ENCODE peak calls at places on chromosomes 16 and 17, in seven cellular contexts. F, M, Y, D, V, L and T are unnamed samples.

GRCh38 chr16:1005286-1005685 is 23.7 kb downstream of the SOX8 start:
- DNase-seq in F (no peak), M (no peak), Y (no peak), D (no peak), V (no peak), L (no peak), T (no peak)

GRCh38 chr17:60442271-60443201 is 20.2 kb downstream of the CHCT1 start:
- DNase-seq in F (no peak), M (no peak), Y (no peak), D (no peak), V (no peak), L (peak; percentile 46), T (no peak)

GRCh38 chr17:57221366-57222350 is 34.7 kb upstream of the MSI2 start:
- DNase-seq in F (no peak), M (no peak), Y (no peak), D (no peak), V (no peak), L (no peak), T (no peak)

GRCh38 chr17:31525801-31526549 is 134.5 kb downstream of the RAB11FIP4 start:
- DNase-seq in F (no peak), M (no peak), Y (no peak), D (no peak), V (no peak), L (no peak), T (no peak)

GRCh38 chr17:68775338-68775737 is 174.2 kb upstream of the FAM20A start:
- DNase-seq in F (no peak), M (no peak), Y (no peak), D (no peak), V (no peak), L (peak; percentile 71), T (no peak)

GRCh38 chr17:29049541-29050150 is 6.7 kb downstream of the PIPOX start:
- DNase-seq in F (no peak), M (no peak), Y (no peak), D (no peak), V (no peak), L (no peak), T (no peak)

GRCh38 chr16:87487361-87487924 is 5.4 kb downstream of the ZCCHC14 start:
- DNase-seq in F (peak; percentile 8), M (no peak), Y (peak; percentile 69), D (no peak), V (no peak), L (peak; percentile 30), T (peak; percentile 72)

GRCh38 chr16:55662641-55663040 is 6.9 kb downstream of the SLC6A2 start:
- DNase-seq in F (no peak), M (no peak), Y (no peak), D (no peak), V (no peak), L (no peak), T (no peak)

GRCh38 chr17:76968707-76969597 is 100.7 kb downstream of the MGAT5B start:
- DNase-seq in F (peak; percentile 69), M (no peak), Y (no peak), D (peak; percentile 18), V (peak; percentile 14), L (no peak), T (no peak)

GRCh38 chr17:27295945-27296344 is 2.0 kb downstream of the WSB1 start:
- DNase-seq in F (no peak), M (no peak), Y (no peak), D (no peak), V (no peak), L (no peak), T (no peak)

GRCh38 chr17:27294689-27295630 is 1.0 kb downstream of the WSB1 start:
- DNase-seq in F (peak; percentile 34), M (peak; percentile 64), Y (peak; percentile 24), D (peak; percentile 4), V (peak; percentile 17), L (peak; percentile 94), T (peak; percentile 83)

GRCh38 chr17:40325156-40326013 is 16.4 kb downstream of the RARA start:
- DNase-seq in F (no peak), M (no peak), Y (no peak), D (no peak), V (no peak), L (no peak), T (no peak)
- H3K4me3 ChIP-seq in F (no peak overlapping the region), M (no peak overlapping the region), Y (no peak overlapping the region), D (peak overlapping the region; percentile 51), V (peak overlapping the region; percentile 52), L (no peak overlapping the region), T (no peak overlapping the region)

GRCh38 chr16:49281843-49282642 is 405 bp upstream of the CBLN1 start:
- DNase-seq in F (no peak), M (peak; percentile 54), Y (no peak), D (no peak), V (no peak), L (peak; percentile 11), T (peak; percentile 56)
- H3K4me3 ChIP-seq in F (no peak overlapping the region), M (peak overlapping the region; percentile 42), Y (no peak overlapping the region), D (no peak overlapping the region), V (no peak overlapping the region), L (no peak overlapping the region), T (peak overlapping the region; percentile 29)

DNA sequence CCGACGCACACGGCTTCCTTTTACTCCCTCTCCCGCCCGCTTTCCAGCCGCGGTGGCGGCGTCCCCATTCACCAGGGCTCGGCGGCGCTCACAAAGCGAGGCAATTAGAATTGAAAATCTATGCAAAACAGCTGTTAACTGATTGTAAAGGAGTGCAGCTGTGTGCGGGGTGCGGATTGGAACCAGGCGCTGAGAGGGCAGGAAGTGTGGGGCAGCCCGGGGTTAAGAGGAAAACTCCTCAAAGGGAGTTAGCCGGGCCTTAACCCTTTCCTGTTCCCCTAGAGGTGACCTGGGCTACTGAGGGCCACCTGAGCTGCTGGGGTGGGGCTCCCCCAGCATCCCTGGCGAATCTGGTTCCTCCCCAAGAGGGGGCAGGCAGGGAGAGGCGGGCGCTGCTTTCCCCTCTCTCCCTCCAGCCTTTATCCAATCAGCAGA is 5.8 kb upstream of the GSE1 start:
- DNase-seq in F (no peak), M (no peak), Y (no peak), D (no peak), V (no peak), L (peak; percentile 58), T (no peak)
- H3K4me3 ChIP-seq in F (no peak overlapping the region), M (no peak overlapping the region), Y (no peak overlapping the region), D (no peak overlapping the region), V (no peak overlapping the region), L (peak overlapping the region; percentile 4), T (no peak overlapping the region)

GRCh38 chr17:59154721-59155438 is at the start of gene SKA2:
- DNase-seq in F (peak; percentile 98), M (no peak), Y (no peak), D (peak; percentile 93), V (peak; percentile 97), L (no peak), T (peak; percentile 96)
- H3K4me3 ChIP-seq in F (peak within 1 kb of the TSS; percentile 80), M (peak within 1 kb of the TSS; percentile 78), Y (peak within 1 kb of the TSS; percentile 71), D (peak within 1 kb of the TSS; percentile 95), V (peak within 1 kb of the TSS; percentile 86), L (peak within 1 kb of the TSS; percentile 77), T (peak within 1 kb of the TSS; percentile 76)